ENCODE peak calls at places on chromosomes 4 and X, in five cellular contexts. Z is endodermal cell, N is heart left ventricle, X is GM12865, E is IMR-90. G is an unnamed sample.

GRCh38 chrX:42128020-42128419 is 204.7 kb upstream of the CASK start:
- DNase-seq in Z (no peak), E (no peak), X (peak), N (no peak), G (no peak)

GRCh38 chr4:68569466-68570121 is 6.5 kb downstream of the UGT2B17 start:
- DNase-seq in X (peak), E (no peak), N (no peak), Z (no peak), G (no peak)

GRCh38 chrX:50638123-50638522 is 167.5 kb upstream of the DGKK start:
- DNase-seq in Z (no peak), E (no peak), X (no peak), N (peak), G (peak)

GRCh38 chr4:107548211-107548905 is 171.7 kb downstream of the PAPSS1 start:
- DNase-seq in X (no peak), E (peak), Z (no peak), N (no peak), G (no peak)

GRCh38 chrX:114334473-114334982 is 249.4 kb upstream of the HTR2C start:
- DNase-seq in E (no peak), Z (no peak), X (no peak), N (no peak), G (no peak)

GRCh38 chr4:30821891-30822612 is 101.9 kb downstream of the PCDH7 start:
- DNase-seq in Z (no peak), E (peak), N (no peak), X (no peak), G (no peak)

GRCh38 chrX:9349572-9350259 is 115.1 kb upstream of the TBL1X start:
- DNase-seq in E (peak), X (no peak), Z (no peak), N (no peak), G (no peak)

GRCh38 chrX:106874075-106874474 is 29.1 kb downstream of the RIPPLY1 start:
- DNase-seq in X (peak), N (no peak), Z (no peak), E (peak), G (no peak)

GRCh38 chrX:140439455-140439854 is 65.4 kb downstream of the SOX3 start:
- DNase-seq in N (no peak), Z (peak), E (no peak), X (no peak), G (no peak)

GRCh38 chr4:122827899-122828601 is 1.4 kb downstream of the FGF2 start:
- DNase-seq in X (peak), Z (peak), E (peak), N (no peak), G (peak)

GRCh38 chrX:103367502-103367901 is 8.8 kb upstream of the BEX3 start:
- DNase-seq in N (no peak), E (peak), X (no peak), Z (no peak), G (no peak)

GRCh38 chrX:111127038-111127437 is 31.0 kb downstream of the PAK3 start:
- DNase-seq in E (no peak), X (no peak), Z (no peak), N (no peak), G (no peak)

GRCh38 chrX:54386314-54386713 is 28.5 kb upstream of the WNK3 start:
- DNase-seq in E (peak), N (no peak), Z (no peak), X (no peak), G (no peak)

GRCh38 chr4:185344743-185345538 is 50.8 kb downstream of the LRP2BP start:
- DNase-seq in Z (no peak), X (peak), E (no peak), N (no peak), G (no peak)

GRCh38 chrX:21912220-21912619 is 28.3 kb upstream of the SMS start:
- DNase-seq in X (no peak), E (no peak), Z (no peak), N (no peak), G (no peak)
- H3K4me3 ChIP-seq in X (no peak), E (no peak), Z (no peak), N (no peak), G (no peak)

DNA sequence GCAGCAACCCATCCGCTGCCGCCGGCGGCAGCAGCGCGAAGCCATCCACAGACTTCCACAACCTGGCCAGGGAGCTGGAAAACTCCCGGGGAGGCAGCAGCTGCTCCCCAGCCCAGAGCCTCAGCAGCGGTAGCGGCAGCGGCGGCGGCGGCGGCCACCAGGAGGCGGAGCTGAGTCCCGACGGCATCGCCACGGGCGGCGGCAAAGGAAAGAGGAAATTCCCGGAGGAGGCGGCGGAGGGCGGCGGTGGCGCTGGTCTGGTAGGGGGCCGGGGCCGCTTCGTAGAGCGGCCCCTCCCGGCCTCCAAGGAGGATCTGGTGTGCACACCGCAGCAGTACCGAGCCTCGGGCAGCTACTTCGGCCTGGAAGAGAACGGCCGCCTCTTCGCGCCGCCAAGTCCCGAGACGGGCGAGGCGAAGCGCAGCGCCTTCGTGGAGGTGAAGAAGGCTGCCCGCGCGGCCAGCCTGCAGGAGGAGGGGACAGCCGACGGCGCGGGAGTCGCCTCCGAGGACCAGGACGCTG is 4.9 kb downstream of the PRDM8 start:
- DNase-seq in Z (peak), E (peak), X (peak), N (peak), G (peak)
- TF ChIP-seq CTCF in Z (peak), E (peak), X (peak), N (peak), G (peak)

GRCh38 chr4:17058506-17058905 is 160.1 kb upstream of the LDB2 start:
- DNase-seq in Z (no peak), N (no peak), X (no peak), E (peak), G (no peak)
- H3K4me3 ChIP-seq in Z (no peak), N (no peak), X (no peak), E (no peak), G (no peak)

DNA sequence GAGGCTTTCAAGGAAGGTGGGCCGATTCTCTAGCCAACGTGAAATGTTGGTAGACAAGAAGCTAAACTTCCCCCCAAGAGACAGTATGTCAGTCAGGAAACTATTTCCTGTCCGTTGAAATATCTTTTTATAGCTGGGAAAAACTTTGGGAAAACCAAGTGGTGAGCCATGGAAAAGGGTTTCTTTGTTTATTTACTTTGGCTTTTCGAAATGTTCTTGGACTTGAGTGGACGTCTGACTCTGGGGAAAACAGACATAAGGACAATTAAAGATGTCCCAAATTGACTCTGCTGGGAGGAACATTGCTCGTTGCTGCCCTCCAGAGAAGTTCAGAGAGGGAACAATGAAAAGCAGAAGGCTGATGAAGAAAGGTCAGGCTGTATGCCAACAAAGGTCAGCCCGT is 295.4 kb downstream of the RAPGEF2 start:
- DNase-seq in E (peak), Z (no peak), N (peak), X (no peak), G (no peak)
- TF ChIP-seq CTCF in E (no peak), Z (no peak), N (no peak), X (no peak), G (peak)

GRCh38 chr4:37667197-37668100 is 18.7 kb downstream of the RELL1 start:
- DNase-seq in E (no peak), X (no peak), N (no peak), Z (no peak), G (no peak)
- H3K4me3 ChIP-seq in E (no peak), X (no peak), N (no peak), Z (no peak), G (no peak)

DNA sequence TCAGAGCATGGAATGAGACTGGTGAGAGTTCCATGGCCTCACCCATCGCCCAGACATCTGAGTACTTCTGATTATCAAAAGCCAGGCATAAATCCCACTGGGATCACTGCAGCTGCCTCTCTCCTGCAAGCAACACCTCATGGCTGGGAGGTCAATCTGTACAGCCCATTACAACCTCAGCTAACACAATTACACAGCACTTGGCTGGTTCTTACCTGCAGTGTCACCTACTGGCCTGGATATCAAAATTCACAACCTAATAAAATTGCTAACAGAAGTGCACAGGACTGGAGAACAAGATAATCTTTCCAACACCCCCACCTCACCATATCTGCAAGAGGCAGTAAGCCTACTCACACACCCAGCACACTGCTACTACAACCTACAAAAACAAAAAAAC is 341.7 kb upstream of the NDST3 start:
- DNase-seq in X (no peak), N (no peak), Z (no peak), E (no peak), G (no peak)
- TF ChIP-seq CTCF in X (no peak), N (no peak), Z (peak), E (no peak), G (no peak)

DNA sequence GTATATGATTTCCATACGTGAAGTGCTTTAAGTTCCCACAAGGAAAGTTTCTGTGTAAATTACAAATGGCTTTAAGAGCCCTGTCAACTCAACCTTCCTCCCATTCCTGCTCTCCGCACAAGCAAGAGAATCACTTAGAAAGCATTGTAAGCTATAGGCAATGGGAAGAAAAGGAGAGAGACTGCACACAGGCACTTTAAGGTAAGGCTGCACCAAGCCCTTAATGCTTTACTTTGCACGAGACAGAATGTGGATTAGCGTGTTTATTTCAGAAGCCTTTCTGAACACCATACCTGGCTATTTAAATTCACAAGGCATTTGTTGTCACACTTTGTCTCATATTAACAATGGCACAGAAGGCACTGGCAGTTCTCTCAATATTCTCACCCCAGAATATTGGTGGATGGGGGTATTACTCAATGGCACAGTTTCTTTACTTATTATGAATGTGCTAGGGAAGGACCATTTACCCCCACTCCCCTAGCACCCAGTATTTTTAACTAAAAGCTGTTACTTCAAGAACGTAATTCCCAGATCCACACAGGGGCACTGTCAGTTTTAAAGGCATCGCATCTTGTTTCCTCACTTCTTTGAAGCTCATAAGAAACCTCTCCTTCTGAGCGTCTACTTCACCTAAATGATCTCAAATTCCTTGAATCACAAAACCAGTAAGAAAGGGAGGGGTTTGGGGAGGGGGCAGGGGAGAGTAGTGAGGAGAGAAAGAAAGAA is 150.0 kb downstream of the MAML3 start:
- DNase-seq in E (peak), X (no peak), N (no peak), Z (no peak), G (no peak)
- H3K4me3 ChIP-seq in E (peak), X (no peak), N (peak), Z (peak), G (peak)

DNA sequence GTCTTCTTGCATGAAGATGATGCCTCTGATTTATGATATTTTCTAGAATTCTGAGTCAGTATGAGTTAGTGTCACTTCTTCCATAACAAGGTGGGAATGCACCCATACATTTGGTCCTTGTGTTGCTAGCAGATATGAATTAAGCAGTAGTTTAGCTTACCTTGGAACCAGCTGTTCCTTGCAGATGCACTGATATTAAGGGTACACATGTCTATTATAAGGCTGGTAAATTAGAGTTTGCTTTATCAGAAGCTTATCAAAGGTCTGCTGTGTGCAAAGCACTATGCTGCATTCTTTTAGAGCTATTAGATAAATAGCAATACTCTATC is 36.5 kb downstream of the AFF1 start:
- DNase-seq in N (no peak), Z (no peak), X (no peak), E (no peak), G (no peak)
- TF ChIP-seq CTCF in N (no peak), Z (no peak), X (no peak), E (no peak), G (no peak)

GRCh38 chr4:8442596-8443358 is 2.2 kb downstream of the TRMT44 start:
- DNase-seq in N (no peak), Z (no peak), X (no peak), E (no peak), G (no peak)

GRCh38 chr4:8440491-8441311 is at the start of the genes ACOX3 and TRMT44:
- DNase-seq in Z (peak), E (peak), X (peak), N (peak), G (peak)

GRCh38 chr4:8439914-8440490 is 521 bp downstream of the ACOX3 start:
- DNase-seq in Z (peak), X (peak), E (no peak), N (no peak), G (no peak)

GRCh38 chr4:8441499-8442091 is 1.0 kb downstream of the TRMT44 start:
- DNase-seq in E (no peak), N (no peak), Z (no peak), X (no peak), G (no peak)

GRCh38 chr4:8443801-8444200 is 3.2 kb downstream of the TRMT44 start:
- DNase-seq in Z (no peak), E (no peak), N (no peak), X (no peak), G (no peak)
- H3K4me3 ChIP-seq in Z (peak), E (no peak), N (no peak), X (no peak), G (no peak)

G was measured in tibial artery.